ENCODE peak calls at places on chromosomes 1 and 21, in eight cellular contexts. W, J, H, X, S, K, A and Z are unnamed samples.

GRCh38 chr1:234400773-234401172 is 27.5 kb downstream of the COA6 start:
- DNase-seq in J (no peak), X (no peak), A (no peak), H (no peak), S (no peak), K (no peak), W (no peak), Z (no peak)

GRCh38 chr1:223248787-223249175 is 105.7 kb upstream of the TLR5 start:
- DNase-seq in S (no peak), H (no peak), A (no peak), J (no peak), W (no peak), K (no peak), X (no peak), Z (no peak)

GRCh38 chr1:187911820-187912219 is 1083.1 kb downstream of the PLA2G4A start:
- DNase-seq in X (no peak), H (no peak), K (no peak), S (no peak), J (no peak), A (no peak), W (no peak), Z (no peak)

GRCh38 chr1:109714661-109715372 is 2.8 kb downstream of the GSTM5 start:
- DNase-seq in A (no peak), X (no peak), W (no peak), J (no peak), K (no peak), S (peak; percentile 3), H (no peak), Z (no peak)

GRCh38 chr1:201499191-201499590 is 7.7 kb downstream of the CSRP1 start:
- DNase-seq in K (no peak), X (no peak), A (no peak), W (no peak), J (no peak), H (no peak), S (no peak), Z (no peak)

GRCh38 chr1:204980870-204981405 is 62.1 kb upstream of the CNTN2 start:
- DNase-seq in X (no peak), J (no peak), W (no peak), H (no peak), K (no peak), S (no peak), A (no peak), Z (no peak)

GRCh38 chr1:177170756-177171535 is at the start of gene BRINP2:
- DNase-seq in J (peak; percentile 83), K (peak; percentile 25), H (no peak), W (no peak), X (peak; percentile 67), A (no peak), S (peak; percentile 74), Z (no peak)

GRCh38 chr21:38661296-38662223 is 144.2 kb upstream of the ETS2 start:
- DNase-seq in S (peak; percentile 18), H (no peak), K (peak; percentile 42), J (peak; percentile 55), A (no peak), W (no peak), X (no peak), Z (no peak)

GRCh38 chr1:109398343-109399225 is 866 bp upstream of the SORT1 start:
- DNase-seq in W (no peak), H (no peak), K (no peak), X (peak; percentile 33), J (no peak), A (no peak), S (no peak), Z (no peak)

GRCh38 chr1:6025269-6026094 is 20.2 kb upstream of the KCNAB2 start:
- DNase-seq in X (peak; percentile 83), J (no peak), S (no peak), W (no peak), K (peak; percentile 76), H (no peak), A (peak; percentile 19), Z (no peak)

GRCh38 chr1:84269286-84269685 is 32.2 kb upstream of the SAMD13 start:
- DNase-seq in X (no peak), A (no peak), W (no peak), K (no peak), J (no peak), H (no peak), S (no peak), Z (no peak)

GRCh38 chr1:228927947-228928898 is 192.9 kb downstream of the RHOU start:
- DNase-seq in J (no peak), W (no peak), A (no peak), S (no peak), K (no peak), H (no peak), X (no peak), Z (no peak)

GRCh38 chr1:5886541-5887435 is 105.4 kb downstream of the NPHP4 start:
- DNase-seq in W (no peak), J (no peak), X (no peak), K (no peak), A (no peak), S (no peak), H (no peak), Z (no peak)

GRCh38 chr21:39282911-39283310 is 30.5 kb downstream of the BRWD1 start:
- DNase-seq in S (no peak), W (no peak), X (no peak), H (no peak), J (no peak), A (no peak), K (no peak), Z (no peak)

GRCh38 chr21:42453301-42454220 is 42.5 kb downstream of the RSPH1 start:
- DNase-seq in H (no peak), W (no peak), J (peak; percentile 25), K (no peak), S (no peak), X (no peak), A (no peak), Z (no peak)

GRCh38 chr1:224199679-224200078 is 16.6 kb downstream of the DEGS1 start:
- DNase-seq in X (peak; percentile 72), S (no peak), W (no peak), H (no peak), K (no peak), A (no peak), J (no peak), Z (no peak)

GRCh38 chr1:39268112-39268581 is 63.7 kb downstream of the MACF1 start:
- DNase-seq in X (peak; percentile 83), H (no peak), A (no peak), S (peak; percentile 10), W (no peak), K (peak; percentile 86), J (peak; percentile 22), Z (no peak)

GRCh38 chr1:160178731-160179130 is 11.6 kb upstream of the CASQ1 start:
- DNase-seq in J (no peak), S (no peak), W (no peak), A (no peak), X (no peak), H (no peak), K (no peak), Z (no peak)

GRCh38 chr1:200512191-200512590 is 102.4 kb upstream of the ZNF281 start:
- DNase-seq in A (no peak), K (peak; percentile 57), S (no peak), W (no peak), H (no peak), X (peak; percentile 66), J (no peak), Z (no peak)

GRCh38 chr1:28243685-28244439 is 7.9 kb downstream of the ATP5IF1 start:
- DNase-seq in J (no peak), K (no peak), W (no peak), H (no peak), X (peak; percentile 35), A (no peak), S (no peak), Z (no peak)

GRCh38 chr1:83857108-83857507 is 141.8 kb downstream of the TTLL7 start:
- DNase-seq in A (no peak), S (peak; percentile 44), J (no peak), K (peak; percentile 23), X (no peak), W (no peak), H (no peak), Z (no peak)

GRCh38 chr1:215748431-215748830 is 181.3 kb downstream of the KCTD3 start:
- DNase-seq in S (no peak), A (no peak), W (no peak), H (no peak), K (no peak), J (no peak), X (no peak), Z (no peak)